ENCODE peak calls at places on chromosomes 4 and X, in nine cellular contexts. One of them, this sample, is unnamed.

GRCh38 chrX:63282077-63282476 is 69.1 kb downstream of the SPIN4 start:
- DNase-seq in RPMI7951: no peak
- DNase-seq in ureter: no peak
- DNase-seq in posterior cingulate gyrus: no peak
- DNase-seq in right cardiac atrium: no peak
- DNase-seq in astrocyte of the hippocampus: no peak
- DNase-seq in sigmoid colon: no peak
- DNase-seq in ELR: no peak
- DNase-seq in CD4-positive, CD25-positive, alpha-beta regulatory T cell: no peak
- DNase-seq in this sample: peak; percentile 28

GRCh38 chr4:140944539-140944938 is 188.4 kb upstream of the TBC1D9 start:
- DNase-seq in sigmoid colon: no peak
- DNase-seq in ELR: no peak
- DNase-seq in right cardiac atrium: no peak
- DNase-seq in CD4-positive, CD25-positive, alpha-beta regulatory T cell: no peak
- DNase-seq in posterior cingulate gyrus: no peak
- DNase-seq in astrocyte of the hippocampus: peak; percentile 40
- DNase-seq in ureter: no peak
- DNase-seq in RPMI7951: no peak
- DNase-seq in this sample: no peak

GRCh38 chr4:151325320-151326246 is at the start of gene SH3D19:
- DNase-seq in ELR: peak; percentile 69
- DNase-seq in sigmoid colon: peak; percentile 89
- DNase-seq in astrocyte of the hippocampus: peak; percentile 83
- DNase-seq in right cardiac atrium: peak; percentile 91
- DNase-seq in posterior cingulate gyrus: peak; percentile 32
- DNase-seq in CD4-positive, CD25-positive, alpha-beta regulatory T cell: no peak
- DNase-seq in ureter: peak; percentile 69
- DNase-seq in RPMI7951: peak; percentile 54
- DNase-seq in this sample: peak; percentile 81

GRCh38 chr4:43843501-43843900 is 605.1 kb downstream of the KCTD8 start:
- DNase-seq in RPMI7951: no peak
- DNase-seq in sigmoid colon: no peak
- DNase-seq in astrocyte of the hippocampus: peak; percentile 53
- DNase-seq in ureter: no peak
- DNase-seq in posterior cingulate gyrus: no peak
- DNase-seq in right cardiac atrium: no peak
- DNase-seq in ELR: peak; percentile 10
- DNase-seq in CD4-positive, CD25-positive, alpha-beta regulatory T cell: no peak
- DNase-seq in this sample: peak; percentile 1

GRCh38 chrX:88863726-88864125 is 116.7 kb downstream of the CPXCR1 start:
- DNase-seq in astrocyte of the hippocampus: no peak
- DNase-seq in CD4-positive, CD25-positive, alpha-beta regulatory T cell: no peak
- DNase-seq in ELR: no peak
- DNase-seq in RPMI7951: no peak
- DNase-seq in ureter: no peak
- DNase-seq in right cardiac atrium: peak; percentile 59
- DNase-seq in posterior cingulate gyrus: no peak
- DNase-seq in sigmoid colon: no peak
- DNase-seq in this sample: no peak

GRCh38 chr4:15054546-15054945 is 52.3 kb downstream of the CPEB2 start:
- DNase-seq in right cardiac atrium: no peak
- DNase-seq in ELR: no peak
- DNase-seq in astrocyte of the hippocampus: no peak
- DNase-seq in CD4-positive, CD25-positive, alpha-beta regulatory T cell: peak; percentile 42
- DNase-seq in sigmoid colon: no peak
- DNase-seq in ureter: no peak
- DNase-seq in RPMI7951: no peak
- DNase-seq in posterior cingulate gyrus: no peak
- DNase-seq in this sample: no peak

GRCh38 chr4:103075435-103075893 is 1.1 kb downstream of the SLC9B2 start:
- DNase-seq in astrocyte of the hippocampus: no peak
- DNase-seq in CD4-positive, CD25-positive, alpha-beta regulatory T cell: no peak
- DNase-seq in sigmoid colon: no peak
- DNase-seq in ELR: peak; percentile 44
- DNase-seq in RPMI7951: peak; percentile 10
- DNase-seq in right cardiac atrium: no peak
- DNase-seq in ureter: no peak
- DNase-seq in posterior cingulate gyrus: no peak
- DNase-seq in this sample: peak; percentile 41

GRCh38 chrX:40544343-40545250 is 36.2 kb upstream of the ATP6AP2 start:
- DNase-seq in astrocyte of the hippocampus: no peak
- DNase-seq in CD4-positive, CD25-positive, alpha-beta regulatory T cell: no peak
- DNase-seq in ELR: peak; percentile 21
- DNase-seq in right cardiac atrium: no peak
- DNase-seq in ureter: no peak
- DNase-seq in posterior cingulate gyrus: no peak
- DNase-seq in RPMI7951: peak; percentile 28
- DNase-seq in sigmoid colon: no peak
- DNase-seq in this sample: no peak

GRCh38 chr4:111798840-111799239 is 346.4 kb upstream of the FAM241A start:
- DNase-seq in ELR: peak; percentile 8
- DNase-seq in sigmoid colon: no peak
- DNase-seq in right cardiac atrium: no peak
- DNase-seq in CD4-positive, CD25-positive, alpha-beta regulatory T cell: no peak
- DNase-seq in posterior cingulate gyrus: no peak
- DNase-seq in RPMI7951: no peak
- DNase-seq in astrocyte of the hippocampus: no peak
- DNase-seq in ureter: no peak
- DNase-seq in this sample: no peak

GRCh38 chr4:175330652-175331051 is 412.5 kb downstream of the ADAM29 start:
- DNase-seq in right cardiac atrium: no peak
- DNase-seq in RPMI7951: peak; percentile 14
- DNase-seq in ureter: no peak
- DNase-seq in ELR: peak; percentile 85
- DNase-seq in astrocyte of the hippocampus: no peak
- DNase-seq in CD4-positive, CD25-positive, alpha-beta regulatory T cell: no peak
- DNase-seq in sigmoid colon: no peak
- DNase-seq in posterior cingulate gyrus: no peak
- DNase-seq in this sample: no peak

GRCh38 chr4:126455865-126456264 is 1141.1 kb downstream of the FAT4 start:
- DNase-seq in ureter: no peak
- DNase-seq in posterior cingulate gyrus: no peak
- DNase-seq in ELR: no peak
- DNase-seq in right cardiac atrium: no peak
- DNase-seq in RPMI7951: no peak
- DNase-seq in astrocyte of the hippocampus: no peak
- DNase-seq in sigmoid colon: no peak
- DNase-seq in CD4-positive, CD25-positive, alpha-beta regulatory T cell: no peak
- DNase-seq in this sample: no peak

GRCh38 chr4:5018096-5018495 is 1.2 kb downstream of the CYTL1 start:
- DNase-seq in RPMI7951: no peak
- DNase-seq in sigmoid colon: no peak
- DNase-seq in posterior cingulate gyrus: no peak
- DNase-seq in right cardiac atrium: no peak
- DNase-seq in ELR: peak; percentile 6
- DNase-seq in astrocyte of the hippocampus: no peak
- DNase-seq in CD4-positive, CD25-positive, alpha-beta regulatory T cell: no peak
- DNase-seq in ureter: no peak
- DNase-seq in this sample: peak; percentile 58

GRCh38 chr4:5956285-5957021 is 61.8 kb downstream of the C4orf50 start:
- DNase-seq in right cardiac atrium: no peak
- DNase-seq in ureter: no peak
- DNase-seq in CD4-positive, CD25-positive, alpha-beta regulatory T cell: no peak
- DNase-seq in ELR: no peak
- DNase-seq in sigmoid colon: no peak
- DNase-seq in posterior cingulate gyrus: no peak
- DNase-seq in RPMI7951: peak; percentile 35
- DNase-seq in astrocyte of the hippocampus: peak; percentile 46
- DNase-seq in this sample: peak; percentile 44

This sample was measured in dermis blood vessel endothelial cell.